ENCODE peak calls at places on chromosomes 2 and 18, in ten cellular contexts. One of them, this sample, is unnamed.

GRCh38 chr2:15243762-15244161 is 317.4 kb downstream of the NBAS start:
- DNase-seq in T-cell: no peak
- DNase-seq in ACHN: no peak
- DNase-seq in fibroblast of the conjunctiva: no peak
- DNase-seq in cerebellar cortex: no peak
- DNase-seq in substantia nigra: no peak
- DNase-seq in NCI-H1417: no peak
- DNase-seq in fibroblast of lung: peak; percentile 74
- DNase-seq in NCI-H748 treated with DMSO at 0.1 percent for 48 hours: peak; percentile 80
- DNase-seq in psoas muscle: no peak
- DNase-seq in this sample: no peak

GRCh38 chr2:129734343-129735034 is 245.0 kb upstream of the RAB6C start:
- DNase-seq in T-cell: no peak
- DNase-seq in psoas muscle: no peak
- DNase-seq in NCI-H1417: no peak
- DNase-seq in fibroblast of the conjunctiva: no peak
- DNase-seq in fibroblast of lung: no peak
- DNase-seq in NCI-H748 treated with DMSO at 0.1 percent for 48 hours: no peak
- DNase-seq in substantia nigra: no peak
- DNase-seq in cerebellar cortex: no peak
- DNase-seq in ACHN: no peak
- DNase-seq in this sample: no peak

GRCh38 chr2:9327873-9328352 is 95.4 kb downstream of the ITGB1BP1 start:
- DNase-seq in fibroblast of the conjunctiva: no peak
- DNase-seq in substantia nigra: no peak
- DNase-seq in NCI-H1417: no peak
- DNase-seq in psoas muscle: no peak
- DNase-seq in cerebellar cortex: no peak
- DNase-seq in ACHN: no peak
- DNase-seq in fibroblast of lung: no peak
- DNase-seq in T-cell: no peak
- DNase-seq in NCI-H748 treated with DMSO at 0.1 percent for 48 hours: peak; percentile 79
- DNase-seq in this sample: no peak

GRCh38 chr2:238657132-238658053 is 190.5 kb upstream of the TWIST2 start:
- DNase-seq in T-cell: no peak
- DNase-seq in cerebellar cortex: no peak
- DNase-seq in ACHN: no peak
- DNase-seq in NCI-H748 treated with DMSO at 0.1 percent for 48 hours: no peak
- DNase-seq in fibroblast of lung: no peak
- DNase-seq in fibroblast of the conjunctiva: no peak
- DNase-seq in substantia nigra: no peak
- DNase-seq in NCI-H1417: no peak
- DNase-seq in psoas muscle: no peak
- DNase-seq in this sample: no peak

GRCh38 chr2:138294451-138294850 is 207.1 kb upstream of the SPOPL start:
- DNase-seq in substantia nigra: no peak
- DNase-seq in T-cell: no peak
- DNase-seq in cerebellar cortex: no peak
- DNase-seq in fibroblast of lung: no peak
- DNase-seq in psoas muscle: no peak
- DNase-seq in NCI-H1417: no peak
- DNase-seq in ACHN: no peak
- DNase-seq in NCI-H748 treated with DMSO at 0.1 percent for 48 hours: no peak
- DNase-seq in fibroblast of the conjunctiva: no peak
- DNase-seq in this sample: no peak

GRCh38 chr2:112784199-112785189 is at the start of gene IL1A:
- DNase-seq in T-cell: no peak
- DNase-seq in ACHN: no peak
- DNase-seq in fibroblast of the conjunctiva: no peak
- DNase-seq in NCI-H1417: no peak
- DNase-seq in fibroblast of lung: peak; percentile 82
- DNase-seq in substantia nigra: no peak
- DNase-seq in cerebellar cortex: no peak
- DNase-seq in NCI-H748 treated with DMSO at 0.1 percent for 48 hours: no peak
- DNase-seq in psoas muscle: no peak
- DNase-seq in this sample: peak; percentile 56

GRCh38 chr2:219689676-219690628 is 62.5 kb downstream of the SLC4A3 start:
- DNase-seq in T-cell: no peak
- DNase-seq in fibroblast of the conjunctiva: peak; percentile 43
- DNase-seq in NCI-H1417: peak; percentile 32
- DNase-seq in substantia nigra: no peak
- DNase-seq in cerebellar cortex: peak; percentile 30
- DNase-seq in NCI-H748 treated with DMSO at 0.1 percent for 48 hours: peak; percentile 37
- DNase-seq in fibroblast of lung: peak; percentile 72
- DNase-seq in psoas muscle: no peak
- DNase-seq in ACHN: peak; percentile 78
- DNase-seq in this sample: peak; percentile 45

GRCh38 chr2:38528008-38528442 is 74.7 kb downstream of the HNRNPLL start:
- DNase-seq in fibroblast of the conjunctiva: no peak
- DNase-seq in ACHN: peak; percentile 35
- DNase-seq in T-cell: no peak
- DNase-seq in substantia nigra: no peak
- DNase-seq in NCI-H748 treated with DMSO at 0.1 percent for 48 hours: peak; percentile 11
- DNase-seq in fibroblast of lung: peak; percentile 74
- DNase-seq in psoas muscle: peak; percentile 38
- DNase-seq in NCI-H1417: peak; percentile 66
- DNase-seq in cerebellar cortex: peak; percentile 53
- DNase-seq in this sample: no peak

GRCh38 chr2:10405441-10405840 is 42.7 kb downstream of the ODC1 start:
- DNase-seq in cerebellar cortex: no peak
- DNase-seq in NCI-H1417: no peak
- DNase-seq in substantia nigra: peak; percentile 30
- DNase-seq in psoas muscle: peak; percentile 82
- DNase-seq in ACHN: peak; percentile 99
- DNase-seq in T-cell: no peak
- DNase-seq in fibroblast of the conjunctiva: peak; percentile 84
- DNase-seq in fibroblast of lung: peak; percentile 96
- DNase-seq in NCI-H748 treated with DMSO at 0.1 percent for 48 hours: no peak
- DNase-seq in this sample: no peak

GRCh38 chr2:191148766-191149165 is 2.0 kb downstream of the STAT4 start:
- DNase-seq in NCI-H1417: no peak
- DNase-seq in substantia nigra: no peak
- DNase-seq in psoas muscle: no peak
- DNase-seq in ACHN: no peak
- DNase-seq in fibroblast of lung: no peak
- DNase-seq in cerebellar cortex: no peak
- DNase-seq in fibroblast of the conjunctiva: no peak
- DNase-seq in T-cell: no peak
- DNase-seq in NCI-H748 treated with DMSO at 0.1 percent for 48 hours: no peak
- DNase-seq in this sample: no peak

GRCh38 chr2:55877101-55877500 is 46.5 kb downstream of the EFEMP1 start:
- DNase-seq in substantia nigra: no peak
- DNase-seq in fibroblast of the conjunctiva: no peak
- DNase-seq in NCI-H1417: no peak
- DNase-seq in psoas muscle: no peak
- DNase-seq in ACHN: no peak
- DNase-seq in fibroblast of lung: no peak
- DNase-seq in T-cell: no peak
- DNase-seq in NCI-H748 treated with DMSO at 0.1 percent for 48 hours: no peak
- DNase-seq in cerebellar cortex: no peak
- DNase-seq in this sample: no peak

GRCh38 chr18:54873884-54874255 is 45.6 kb downstream of the RAB27B start:
- DNase-seq in NCI-H748 treated with DMSO at 0.1 percent for 48 hours: no peak
- DNase-seq in T-cell: no peak
- DNase-seq in fibroblast of lung: no peak
- DNase-seq in cerebellar cortex: no peak
- DNase-seq in substantia nigra: no peak
- DNase-seq in fibroblast of the conjunctiva: no peak
- DNase-seq in NCI-H1417: no peak
- DNase-seq in psoas muscle: no peak
- DNase-seq in ACHN: no peak
- DNase-seq in this sample: no peak

GRCh38 chr2:101330253-101330921 is 21.9 kb upstream of the RNF149 start:
- DNase-seq in ACHN: no peak
- DNase-seq in substantia nigra: peak; percentile 59
- DNase-seq in T-cell: peak; percentile 30
- DNase-seq in cerebellar cortex: no peak
- DNase-seq in NCI-H1417: no peak
- DNase-seq in psoas muscle: peak; percentile 32
- DNase-seq in fibroblast of the conjunctiva: no peak
- DNase-seq in fibroblast of lung: peak; percentile 62
- DNase-seq in NCI-H748 treated with DMSO at 0.1 percent for 48 hours: no peak
- DNase-seq in this sample: no peak

GRCh38 chr18:10726198-10727068 is 200.6 kb downstream of the NAPG start:
- DNase-seq in fibroblast of lung: no peak
- DNase-seq in fibroblast of the conjunctiva: no peak
- DNase-seq in T-cell: no peak
- DNase-seq in ACHN: no peak
- DNase-seq in substantia nigra: no peak
- DNase-seq in cerebellar cortex: peak; percentile 38
- DNase-seq in NCI-H1417: no peak
- DNase-seq in NCI-H748 treated with DMSO at 0.1 percent for 48 hours: peak; percentile 41
- DNase-seq in psoas muscle: no peak
- DNase-seq in this sample: no peak

GRCh38 chr2:221289389-221289788 is 282.7 kb downstream of the EPHA4 start:
- DNase-seq in cerebellar cortex: no peak
- DNase-seq in NCI-H748 treated with DMSO at 0.1 percent for 48 hours: no peak
- DNase-seq in fibroblast of the conjunctiva: peak; percentile 24
- DNase-seq in ACHN: no peak
- DNase-seq in substantia nigra: no peak
- DNase-seq in T-cell: no peak
- DNase-seq in psoas muscle: no peak
- DNase-seq in NCI-H1417: no peak
- DNase-seq in fibroblast of lung: peak; percentile 60
- DNase-seq in this sample: no peak